ENCODE peak calls at places on chromosomes 3 and 15, in six cellular contexts. I, F, J, S, M and G are unnamed samples.

GRCh38 chr3:176479291-176479690 is 718.0 kb downstream of the TBL1XR1 start:
- ATAC-seq in I (no peak), S (no peak), M (no peak), F (no peak), J (no peak), G (no peak)

GRCh38 chr3:38397320-38397719 is 50.7 kb downstream of the XYLB start:
- ATAC-seq in J (peak), S (peak), I (no peak), F (no peak), M (no peak), G (peak)

GRCh38 chr3:13149331-13150203 is 76.3 kb upstream of the IQSEC1 start:
- ATAC-seq in F (no peak), I (peak), M (no peak), J (no peak), S (no peak), G (peak)

GRCh38 chr3:114417682-114418081 is 123.9 kb downstream of the TIGIT start:
- ATAC-seq in F (no peak), I (no peak), J (no peak), M (peak), S (no peak), G (no peak)

GRCh38 chr3:65873028-65873427 is 165.7 kb downstream of the MAGI1 start:
- ATAC-seq in I (no peak), M (peak), J (no peak), S (no peak), F (no peak), G (no peak)

GRCh38 chr3:63364909-63365308 is 86.8 kb downstream of the SYNPR start:
- ATAC-seq in M (no peak), J (no peak), S (peak), I (no peak), F (no peak), G (no peak)

GRCh38 chr3:171293142-171293782 is 166.9 kb downstream of the TNIK start:
- ATAC-seq in J (no peak), I (peak), S (no peak), M (no peak), F (no peak), G (no peak)

GRCh38 chr3:12902181-12902999 is 61.0 kb upstream of the RPL32 start:
- ATAC-seq in I (no peak), F (no peak), S (no peak), M (no peak), J (no peak), G (no peak)

GRCh38 chr15:93048426-93048721 is 40.6 kb downstream of the RGMA start:
- ATAC-seq in M (no peak), I (no peak), S (no peak), F (no peak), J (no peak), G (no peak)

GRCh38 chr3:100144255-100144866 is 30.1 kb upstream of the FILIP1L start:
- ATAC-seq in F (no peak), M (no peak), J (no peak), S (no peak), I (no peak), G (no peak)

GRCh38 chr15:58705105-58705504 is 44.4 kb downstream of the ADAM10 start:
- ATAC-seq in I (no peak), M (no peak), F (no peak), J (peak), S (no peak), G (no peak)

GRCh38 chr15:78909160-78909695 is 35.6 kb downstream of the CTSH start:
- ATAC-seq in S (no peak), F (no peak), M (no peak), J (no peak), I (no peak), G (no peak)

GRCh38 chr3:12916159-12916558 is 74.8 kb upstream of the RPL32 start:
- ATAC-seq in M (no peak), I (peak), S (no peak), J (no peak), F (no peak), G (no peak)

GRCh38 chr3:191176038-191176437 is 23.0 kb upstream of the OSTN start:
- ATAC-seq in I (no peak), S (peak), J (no peak), M (no peak), F (no peak), G (no peak)

GRCh38 chr3:158711886-158712285 is 20.4 kb downstream of the RARRES1 start:
- ATAC-seq in J (no peak), S (no peak), I (peak), M (peak), F (peak), G (no peak)

GRCh38 chr15:22263738-22264137 is 183.4 kb downstream of the OR4M2 start:
- ATAC-seq in I (peak), J (no peak), F (no peak), S (no peak), M (peak), G (no peak)

GRCh38 chr3:52827866-52828376 is 2.6 kb downstream of the ITIH4 start:
- ATAC-seq in I (no peak), F (no peak), M (no peak), J (no peak), S (peak), G (no peak)

GRCh38 chr3:134468519-134468918 is 17.3 kb downstream of the ANAPC13 start:
- ATAC-seq in S (no peak), F (no peak), J (no peak), M (no peak), I (no peak), G (no peak)

GRCh38 chr3:142394921-142395622 is 52.8 kb downstream of the XRN1 start:
- ATAC-seq in M (no peak), J (no peak), F (no peak), S (no peak), I (no peak), G (no peak)